ENCODE peak calls at places on chromosomes 7 and 10, in eight cellular contexts. One of them, this sample, is unnamed.

GRCh38 chr10:61752111-61753011 is 89.6 kb downstream of the CABCOCO1 start:
- DNase-seq in H9: no peak
- DNase-seq in NCI-H69: peak; percentile 44
- DNase-seq in HT-29: peak; percentile 68
- DNase-seq in germinal center: no peak
- DNase-seq in activated T-helper 9 cell treated with anti-CD3 and anti-CD28 coated beads, Interleukin-2, amount 50 U/mL, for 16 hours: no peak
- DNase-seq in Daoy: peak; percentile 40
- DNase-seq in stimulated activated CD4-positive, alpha-beta T cell treated with anti-CD3 and anti-CD28 coated beads, Interleukin-2, amount 100 ng/mL, for 4 hours: no peak
- DNase-seq in this sample: peak; percentile 2

GRCh38 chr7:22052221-22052639 is 106.5 kb upstream of the CDCA7L start:
- DNase-seq in HT-29: no peak
- DNase-seq in Daoy: peak; percentile 67
- DNase-seq in germinal center: no peak
- DNase-seq in stimulated activated CD4-positive, alpha-beta T cell treated with anti-CD3 and anti-CD28 coated beads, Interleukin-2, amount 100 ng/mL, for 4 hours: no peak
- DNase-seq in H9: no peak
- DNase-seq in NCI-H69: peak; percentile 98
- DNase-seq in activated T-helper 9 cell treated with anti-CD3 and anti-CD28 coated beads, Interleukin-2, amount 50 U/mL, for 16 hours: no peak
- DNase-seq in this sample: no peak

GRCh38 chr7:82559203-82559805 is 115.7 kb upstream of the CACNA2D1 start:
- DNase-seq in activated T-helper 9 cell treated with anti-CD3 and anti-CD28 coated beads, Interleukin-2, amount 50 U/mL, for 16 hours: no peak
- DNase-seq in germinal center: no peak
- DNase-seq in NCI-H69: peak; percentile 99
- DNase-seq in HT-29: peak; percentile 79
- DNase-seq in stimulated activated CD4-positive, alpha-beta T cell treated with anti-CD3 and anti-CD28 coated beads, Interleukin-2, amount 100 ng/mL, for 4 hours: no peak
- DNase-seq in Daoy: no peak
- DNase-seq in H9: peak; percentile 72
- DNase-seq in this sample: peak; percentile 98

GRCh38 chr7:106165328-106165727 is 53.2 kb upstream of the SYPL1 start:
- DNase-seq in stimulated activated CD4-positive, alpha-beta T cell treated with anti-CD3 and anti-CD28 coated beads, Interleukin-2, amount 100 ng/mL, for 4 hours: no peak
- DNase-seq in germinal center: peak; percentile 50
- DNase-seq in H9: no peak
- DNase-seq in NCI-H69: peak; percentile 67
- DNase-seq in Daoy: peak; percentile 45
- DNase-seq in HT-29: no peak
- DNase-seq in activated T-helper 9 cell treated with anti-CD3 and anti-CD28 coated beads, Interleukin-2, amount 50 U/mL, for 16 hours: no peak
- DNase-seq in this sample: peak; percentile 7

GRCh38 chr10:22391605-22392004 is 46.3 kb downstream of the SPAG6 start:
- DNase-seq in activated T-helper 9 cell treated with anti-CD3 and anti-CD28 coated beads, Interleukin-2, amount 50 U/mL, for 16 hours: no peak
- DNase-seq in NCI-H69: peak; percentile 76
- DNase-seq in HT-29: no peak
- DNase-seq in Daoy: no peak
- DNase-seq in stimulated activated CD4-positive, alpha-beta T cell treated with anti-CD3 and anti-CD28 coated beads, Interleukin-2, amount 100 ng/mL, for 4 hours: no peak
- DNase-seq in germinal center: no peak
- DNase-seq in H9: no peak
- DNase-seq in this sample: no peak

GRCh38 chr10:3047622-3047995 is 19.7 kb upstream of the PFKP start:
- DNase-seq in NCI-H69: no peak
- DNase-seq in Daoy: no peak
- DNase-seq in HT-29: no peak
- DNase-seq in stimulated activated CD4-positive, alpha-beta T cell treated with anti-CD3 and anti-CD28 coated beads, Interleukin-2, amount 100 ng/mL, for 4 hours: no peak
- DNase-seq in activated T-helper 9 cell treated with anti-CD3 and anti-CD28 coated beads, Interleukin-2, amount 50 U/mL, for 16 hours: no peak
- DNase-seq in germinal center: no peak
- DNase-seq in H9: no peak
- DNase-seq in this sample: no peak

GRCh38 chr7:103865442-103865841 is 124.0 kb downstream of the RELN start:
- DNase-seq in NCI-H69: no peak
- DNase-seq in Daoy: no peak
- DNase-seq in H9: no peak
- DNase-seq in germinal center: no peak
- DNase-seq in HT-29: no peak
- DNase-seq in stimulated activated CD4-positive, alpha-beta T cell treated with anti-CD3 and anti-CD28 coated beads, Interleukin-2, amount 100 ng/mL, for 4 hours: no peak
- DNase-seq in activated T-helper 9 cell treated with anti-CD3 and anti-CD28 coated beads, Interleukin-2, amount 50 U/mL, for 16 hours: no peak
- DNase-seq in this sample: no peak

GRCh38 chr10:77478248-77478963 is 159.2 kb downstream of the KCNMA1 start:
- DNase-seq in NCI-H69: peak; percentile 26
- DNase-seq in stimulated activated CD4-positive, alpha-beta T cell treated with anti-CD3 and anti-CD28 coated beads, Interleukin-2, amount 100 ng/mL, for 4 hours: no peak
- DNase-seq in H9: no peak
- DNase-seq in Daoy: peak; percentile 75
- DNase-seq in activated T-helper 9 cell treated with anti-CD3 and anti-CD28 coated beads, Interleukin-2, amount 50 U/mL, for 16 hours: no peak
- DNase-seq in HT-29: no peak
- DNase-seq in germinal center: no peak
- DNase-seq in this sample: peak; percentile 39

GRCh38 chr7:66307591-66308215 is 102.6 kb downstream of the TPST1 start:
- DNase-seq in stimulated activated CD4-positive, alpha-beta T cell treated with anti-CD3 and anti-CD28 coated beads, Interleukin-2, amount 100 ng/mL, for 4 hours: no peak
- DNase-seq in H9: no peak
- DNase-seq in activated T-helper 9 cell treated with anti-CD3 and anti-CD28 coated beads, Interleukin-2, amount 50 U/mL, for 16 hours: no peak
- DNase-seq in NCI-H69: peak; percentile 46
- DNase-seq in germinal center: no peak
- DNase-seq in Daoy: peak; percentile 37
- DNase-seq in HT-29: peak; percentile 50
- DNase-seq in this sample: no peak

GRCh38 chr10:78260141-78260540 is 226.5 kb downstream of the RPS24 start:
- DNase-seq in germinal center: no peak
- DNase-seq in Daoy: no peak
- DNase-seq in HT-29: no peak
- DNase-seq in stimulated activated CD4-positive, alpha-beta T cell treated with anti-CD3 and anti-CD28 coated beads, Interleukin-2, amount 100 ng/mL, for 4 hours: no peak
- DNase-seq in activated T-helper 9 cell treated with anti-CD3 and anti-CD28 coated beads, Interleukin-2, amount 50 U/mL, for 16 hours: no peak
- DNase-seq in NCI-H69: no peak
- DNase-seq in H9: no peak
- DNase-seq in this sample: peak; percentile 26

GRCh38 chr7:104127204-104127603 is 80.6 kb downstream of the ORC5 start:
- DNase-seq in stimulated activated CD4-positive, alpha-beta T cell treated with anti-CD3 and anti-CD28 coated beads, Interleukin-2, amount 100 ng/mL, for 4 hours: no peak
- DNase-seq in NCI-H69: peak; percentile 91
- DNase-seq in H9: no peak
- DNase-seq in germinal center: no peak
- DNase-seq in Daoy: no peak
- DNase-seq in activated T-helper 9 cell treated with anti-CD3 and anti-CD28 coated beads, Interleukin-2, amount 50 U/mL, for 16 hours: no peak
- DNase-seq in HT-29: no peak
- DNase-seq in this sample: no peak

This sample was measured in NCI-H82.